ENCODE peak calls at places on chromosomes 6 and 20, in six cellular contexts. T, J, S, P, V and X are unnamed samples.

GRCh38 chr6:5517781-5518180 is 256.5 kb downstream of the FARS2 start:
- DNase-seq in T (no peak), J (no peak), S (no peak), P (no peak), V (no peak), X (no peak)

GRCh38 chr6:128538763-128539162 is 18.4 kb upstream of the PTPRK start:
- DNase-seq in T (no peak), J (no peak), S (no peak), P (no peak), V (no peak), X (no peak)

GRCh38 chr6:157457787-157458186 is 76.8 kb downstream of the ZDHHC14 start:
- DNase-seq in T (no peak), J (no peak), S (no peak), P (no peak), V (no peak), X (no peak)

GRCh38 chr6:41638002-41638800 is at the start of gene MDFI:
- DNase-seq in T (no peak), J (no peak), S (no peak), P (peak; percentile 56), V (no peak), X (no peak)

GRCh38 chr6:104705095-104705707 is 154.5 kb downstream of the HACE1 start:
- DNase-seq in T (no peak), J (no peak), S (no peak), P (peak; percentile 91), V (no peak), X (no peak)

GRCh38 chr6:37758647-37759046 is 60.9 kb upstream of the ZFAND3 start:
- DNase-seq in T (no peak), J (no peak), S (no peak), P (no peak), V (no peak), X (no peak)

GRCh38 chr6:75130784-75131183 is 75.1 kb downstream of the COL12A1 start:
- DNase-seq in T (no peak), J (no peak), S (no peak), P (no peak), V (peak; percentile 64), X (peak; percentile 56)

GRCh38 chr6:147216915-147217314 is 12.7 kb downstream of the STXBP5 start:
- DNase-seq in T (no peak), J (no peak), S (no peak), P (no peak), V (no peak), X (no peak)

GRCh38 chr6:42402184-42402583 is 49.5 kb downstream of the TRERF1 start:
- DNase-seq in T (no peak), J (no peak), S (no peak), P (peak; percentile 48), V (no peak), X (no peak)

GRCh38 chr6:87909849-87910248 is 137.8 kb upstream of the SPACA1 start:
- DNase-seq in T (peak; percentile 9), J (no peak), S (no peak), P (peak; percentile 93), V (peak; percentile 24), X (no peak)

GRCh38 chr6:15255481-15256414 is 9.9 kb downstream of the JARID2 start:
- DNase-seq in T (no peak), J (no peak), S (no peak), P (no peak), V (no peak), X (no peak)

DNA sequence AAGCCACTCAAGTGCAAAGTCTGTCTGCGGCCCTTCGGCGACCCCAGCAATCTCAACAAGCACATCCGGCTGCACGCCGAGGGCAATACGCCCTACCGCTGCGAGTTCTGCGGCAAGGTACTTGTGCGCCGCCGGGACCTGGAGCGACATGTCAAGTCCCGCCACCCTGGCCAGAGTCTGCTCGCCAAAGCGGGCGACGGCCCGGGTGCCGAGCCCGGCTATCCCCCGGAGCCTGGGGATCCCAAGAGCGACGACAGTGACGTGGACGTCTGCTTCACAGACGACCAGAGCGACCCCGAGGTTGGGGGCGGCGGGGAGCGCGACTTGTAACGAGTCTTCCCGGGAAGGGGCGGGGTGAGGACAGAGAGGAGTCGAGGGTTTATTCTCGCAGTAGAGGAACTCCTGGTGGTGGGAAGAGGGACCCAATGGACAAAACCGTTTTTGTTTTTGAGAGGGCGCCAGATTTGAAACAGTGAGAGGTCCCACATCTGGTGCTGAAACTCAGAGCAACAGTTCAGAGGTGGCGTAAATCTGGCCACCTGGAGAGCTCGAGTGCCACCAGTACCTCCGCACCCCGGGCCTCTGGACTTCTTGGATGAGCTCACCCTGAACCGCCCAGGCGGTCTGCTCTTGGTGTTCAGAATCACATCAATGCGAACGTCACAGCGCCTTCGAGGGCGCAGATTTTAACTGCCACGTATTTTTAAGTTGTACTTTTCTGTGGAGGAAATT is 8.0 kb downstream of the PRDM13 start:
- DNase-seq in T (no peak), J (peak; percentile 84), S (no peak), P (no peak), V (no peak), X (no peak)
- TF ChIP-seq CTCF in T (no peak), J (peak; percentile 48), S (no peak), P (no peak), V (no peak), X (no peak)

GRCh38 chr20:20820104-20820503 is 107.7 kb upstream of the RALGAPA2 start:
- DNase-seq in T (no peak), J (peak; percentile 66), S (no peak), P (no peak), V (no peak), X (no peak)
- TF ChIP-seq CTCF in T (peak; percentile 16), J (peak; percentile 71), S (no peak), P (no peak), V (peak; percentile 15), X (no peak)

GRCh38 chr20:3631534-3631933 is 31.7 kb downstream of the GFRA4 start:
- DNase-seq in T (no peak), J (no peak), S (no peak), P (no peak), V (no peak), X (no peak)

GRCh38 chr20:3630429-3630828 is 32.8 kb downstream of the GFRA4 start:
- DNase-seq in T (no peak), J (no peak), S (no peak), P (no peak), V (no peak), X (no peak)

GRCh38 chr20:3633913-3634478 is 29.2 kb downstream of the GFRA4 start:
- DNase-seq in T (no peak), J (no peak), S (no peak), P (no peak), V (no peak), X (no peak)

GRCh38 chr20:3629893-3630292 is 33.3 kb downstream of the GFRA4 start:
- DNase-seq in T (no peak), J (no peak), S (no peak), P (no peak), V (no peak), X (no peak)

GRCh38 chr20:3632311-3633004 is 30.7 kb downstream of the GFRA4 start:
- DNase-seq in T (no peak), J (no peak), S (no peak), P (no peak), V (no peak), X (no peak)
- TF ChIP-seq CTCF in T (no peak), J (no peak), S (no peak), P (no peak), V (no peak), X (no peak)

GRCh38 chr20:47784599-47785320 is 521 bp downstream of the SULF2 start:
- DNase-seq in T (no peak), J (peak; percentile 52), S (peak; percentile 22), P (peak; percentile 35), V (no peak), X (no peak)
- TF ChIP-seq CTCF in T (peak; percentile 13), J (peak; percentile 30), S (peak; percentile 15), P (no peak), V (peak; percentile 36), X (peak; percentile 3)

DNA sequence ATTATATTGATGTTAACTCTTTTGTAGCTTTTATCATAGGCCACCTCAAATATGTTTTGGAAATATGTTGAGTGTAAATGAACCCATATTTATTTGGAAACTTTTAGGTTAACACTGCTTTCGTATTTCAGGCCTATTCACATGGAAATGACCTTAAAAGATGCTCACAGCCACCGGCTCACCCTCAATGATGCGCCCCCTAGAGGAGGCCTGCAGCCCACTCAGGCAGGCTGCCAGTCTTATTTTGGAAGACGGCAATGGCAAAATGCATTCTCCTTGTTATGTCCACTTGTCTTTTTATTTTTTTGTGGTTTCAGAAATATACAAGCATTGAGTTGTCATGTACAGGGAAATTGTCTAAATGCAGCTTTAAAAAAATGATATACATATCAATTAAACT is 869.7 kb downstream of the PHF3 start:
- DNase-seq in T (no peak), J (peak; percentile 70), S (no peak), P (no peak), V (no peak), X (no peak)
- TF ChIP-seq CTCF in T (no peak), J (peak; percentile 82), S (no peak), P (peak; percentile 54), V (no peak), X (peak; percentile 25)

GRCh38 chr6:19599813-19600464 is 237.2 kb upstream of the ID4 start:
- DNase-seq in T (no peak), J (no peak), S (no peak), P (no peak), V (no peak), X (no peak)
- TF ChIP-seq CTCF in T (no peak), J (no peak), S (no peak), P (no peak), V (no peak), X (no peak)

DNA sequence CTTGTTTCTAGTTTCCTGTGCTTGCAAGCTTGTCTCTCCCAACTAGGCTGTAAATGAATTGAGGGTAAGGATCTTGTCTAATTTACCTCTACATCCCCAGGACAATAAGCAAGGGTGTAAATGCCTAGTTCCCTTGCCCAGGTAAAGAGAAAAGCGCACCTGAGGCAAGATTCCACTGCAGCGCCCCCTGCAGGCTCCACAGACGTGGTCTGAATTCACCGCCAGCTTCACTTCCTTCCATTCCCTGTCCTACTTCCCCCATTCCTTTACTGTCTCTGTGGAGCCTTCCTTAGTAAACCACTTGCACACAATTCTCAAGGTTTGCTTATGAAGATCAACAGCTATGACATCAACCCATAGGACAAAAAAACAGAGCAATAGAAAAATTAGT is 42.3 kb downstream of the ANKEF1 start:
- DNase-seq in T (no peak), J (no peak), S (no peak), P (no peak), V (no peak), X (no peak)
- TF ChIP-seq CTCF in T (peak; percentile 8), J (peak; percentile 63), S (no peak), P (peak; percentile 39), V (peak; percentile 18), X (peak; percentile 7)

GRCh38 chr6:107459283-107460073 is at the start of gene PDSS2:
- DNase-seq in T (peak; percentile 75), J (peak; percentile 98), S (peak; percentile 99), P (peak; percentile 97), V (peak; percentile 84), X (peak; percentile 92)
- TF ChIP-seq CTCF in T (peak; percentile 69), J (peak; percentile 16), S (no peak), P (peak; percentile 52), V (peak; percentile 63), X (peak; percentile 63)